ENCODE peak calls at places on chromosomes 12 and 14, in six cellular contexts. L is adrenal gland, R is esophagus muscularis mucosa, J is esophagus squamous epithelium, V is ovary, M is GM12878. Y is an unnamed sample.
A peak's percentile ranks its signal among the peaks of the same experiment; 100 is the strongest.

GRCh38 chr12:15152456-15152855 is 68.8 kb downstream of the RERG start:
- DNase-seq in L (no peak), R (no peak), J (no peak), V (no peak), M (no peak), Y (peak; percentile 14)

GRCh38 chr14:72970824-72971434 is 44.7 kb downstream of the DCAF4 start:
- DNase-seq in L (no peak), J (no peak), R (no peak), V (no peak), M (no peak), Y (no peak)

GRCh38 chr12:26274441-26275312 is 79.3 kb downstream of the SSPN start:
- DNase-seq in L (peak; percentile 94), M (peak; percentile 94), J (peak; percentile 49), V (peak; percentile 83), R (peak; percentile 96), Y (peak; percentile 76)

GRCh38 chr14:103185051-103186027 is 62.1 kb downstream of the TNFAIP2 start:
- DNase-seq in M (no peak), R (no peak), J (no peak), V (no peak), L (no peak), Y (no peak)

GRCh38 chr14:57293851-57294837 is 25.4 kb downstream of the AP5M1 start:
- DNase-seq in R (no peak), V (no peak), J (no peak), L (no peak), M (no peak), Y (no peak)

GRCh38 chr12:94677778-94678177 is 27.4 kb upstream of the TMCC3 start:
- DNase-seq in L (no peak), R (no peak), V (no peak), J (no peak), M (no peak), Y (no peak)

GRCh38 chr12:1922985-1923384 is 4.5 kb upstream of the CACNA2D4 start:
- DNase-seq in J (no peak), R (no peak), V (no peak), M (no peak), L (peak; percentile 5), Y (no peak)

GRCh38 chr14:24566318-24566717 is 9.7 kb downstream of the CTSG start:
- DNase-seq in J (no peak), L (no peak), R (no peak), M (no peak), V (no peak), Y (no peak)

GRCh38 chr14:87368751-87369150 is 624.2 kb downstream of the GALC start:
- DNase-seq in J (no peak), L (no peak), V (no peak), R (no peak), M (no peak), Y (no peak)

GRCh38 chr12:107929436-107929835 is 154.9 kb downstream of the ASCL4 start:
- DNase-seq in R (peak; percentile 80), M (no peak), V (no peak), J (no peak), L (peak; percentile 48), Y (no peak)

GRCh38 chr14:29518335-29518734 is 409.3 kb downstream of the PRKD1 start:
- DNase-seq in V (no peak), L (no peak), R (no peak), J (no peak), M (no peak), Y (no peak)

GRCh38 chr12:130719263-130719892 is 3.3 kb upstream of the RIMBP2 start:
- DNase-seq in L (no peak), M (no peak), V (no peak), R (no peak), J (no peak), Y (no peak)

GRCh38 chr12:54352022-54352531 is 12.2 kb downstream of the GPR84 start:
- DNase-seq in V (peak; percentile 91), J (no peak), M (no peak), R (no peak), L (peak; percentile 72), Y (peak; percentile 58)

GRCh38 chr14:95477411-95478089 is 38.9 kb downstream of the SYNE3 start:
- DNase-seq in R (no peak), M (no peak), V (no peak), L (no peak), J (no peak), Y (no peak)

GRCh38 chr12:47824198-47824597 is 4.5 kb upstream of the HDAC7 start:
- DNase-seq in R (no peak), M (no peak), J (no peak), L (no peak), V (no peak), Y (no peak)

GRCh38 chr12:61513972-61514371 is 746.2 kb upstream of the USP15 start:
- DNase-seq in M (no peak), R (no peak), V (no peak), J (no peak), L (no peak), Y (no peak)

GRCh38 chr12:130873106-130873795 is 1.4 kb downstream of the RAN start:
- DNase-seq in L (no peak), V (no peak), R (no peak), J (no peak), M (no peak), Y (no peak)

GRCh38 chr12:95117178-95117599 is 43.8 kb upstream of the NR2C1 start:
- DNase-seq in L (peak; percentile 72), M (peak; percentile 38), R (no peak), J (no peak), V (peak; percentile 83), Y (peak; percentile 32)

GRCh38 chr12:56021882-56022497 is 1.1 kb downstream of the IKZF4 start:
- DNase-seq in L (no peak), M (no peak), J (no peak), R (no peak), V (no peak), Y (no peak)

GRCh38 chr12:56017181-56017580 is 3.7 kb upstream of the IKZF4 start:
- DNase-seq in V (no peak), R (no peak), L (no peak), M (no peak), J (no peak), Y (no peak)

DNA sequence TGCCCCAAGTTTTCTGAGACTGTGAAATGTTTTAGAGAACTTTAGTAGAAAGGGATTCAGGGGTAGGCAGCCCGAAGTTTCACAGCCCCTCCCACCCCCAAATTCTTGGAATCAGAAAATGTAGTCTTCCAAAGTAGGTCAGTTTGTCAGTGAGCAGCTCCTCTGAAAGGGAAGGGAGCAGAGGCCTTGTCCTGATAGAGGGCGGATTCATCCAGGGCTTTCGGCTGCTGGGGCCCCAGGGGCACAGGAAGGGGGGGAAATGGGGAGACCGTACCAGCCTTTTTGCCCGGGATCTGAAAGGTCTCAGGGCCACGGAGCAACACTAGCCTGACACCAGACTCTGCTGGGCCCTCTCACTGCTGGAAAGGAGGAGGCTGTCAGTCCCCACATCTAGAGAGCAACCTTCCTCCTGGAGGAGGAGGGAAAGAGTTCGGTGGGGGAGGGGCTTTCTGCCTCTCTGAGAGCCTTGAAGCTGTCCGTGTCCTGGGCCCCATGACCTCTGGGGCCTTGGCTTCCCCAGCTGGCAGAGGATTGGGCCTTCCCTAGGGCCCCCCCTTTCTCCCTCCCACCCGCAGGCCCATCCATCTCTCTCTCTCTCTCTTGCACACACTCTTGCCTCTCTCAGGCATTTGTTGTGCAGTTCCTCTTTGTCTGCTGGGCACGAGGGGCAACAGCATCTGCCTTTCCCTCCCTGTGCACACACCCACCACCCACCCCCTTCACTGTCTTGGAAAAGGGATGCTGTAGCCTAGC is at the start of gene IKZF4:
- DNase-seq in R (no peak), M (no peak), J (no peak), V (peak; percentile 93), L (peak; percentile 91), Y (no peak)
- TF ChIP-seq POLR2A in R (no peak), M (no peak), J (no peak), V (no peak), L (peak; percentile 41), Y (no peak)

GRCh38 chr14:101588286-101588975 is 27.1 kb downstream of the DIO3 start:
- DNase-seq in M (no peak), J (no peak), V (no peak), R (no peak), L (no peak), Y (no peak)

GRCh38 chr14:101590062-101590461 is 28.8 kb downstream of the DIO3 start:
- DNase-seq in R (no peak), L (no peak), J (no peak), V (no peak), M (no peak), Y (no peak)

GRCh38 chr14:101589486-101590015 is 28.3 kb downstream of the DIO3 start:
- DNase-seq in J (no peak), L (no peak), R (no peak), M (no peak), V (no peak), Y (no peak)

GRCh38 chr14:101587403-101587998 is 26.2 kb downstream of the DIO3 start:
- DNase-seq in R (no peak), L (no peak), V (no peak), J (no peak), M (no peak), Y (no peak)

GRCh38 chr14:101588990-101589389 is 27.7 kb downstream of the DIO3 start:
- DNase-seq in V (no peak), J (no peak), L (no peak), M (no peak), R (no peak), Y (no peak)
- H3K4me1 ChIP-seq in V (peaks cover 3% of the 10 kb centered on the region), J (no peaks in the 10 kb centered on the region), L (no peaks in the 10 kb centered on the region), M (no peaks in the 10 kb centered on the region), R (no peaks in the 10 kb centered on the region), Y (no peaks in the 10 kb centered on the region)

DNA sequence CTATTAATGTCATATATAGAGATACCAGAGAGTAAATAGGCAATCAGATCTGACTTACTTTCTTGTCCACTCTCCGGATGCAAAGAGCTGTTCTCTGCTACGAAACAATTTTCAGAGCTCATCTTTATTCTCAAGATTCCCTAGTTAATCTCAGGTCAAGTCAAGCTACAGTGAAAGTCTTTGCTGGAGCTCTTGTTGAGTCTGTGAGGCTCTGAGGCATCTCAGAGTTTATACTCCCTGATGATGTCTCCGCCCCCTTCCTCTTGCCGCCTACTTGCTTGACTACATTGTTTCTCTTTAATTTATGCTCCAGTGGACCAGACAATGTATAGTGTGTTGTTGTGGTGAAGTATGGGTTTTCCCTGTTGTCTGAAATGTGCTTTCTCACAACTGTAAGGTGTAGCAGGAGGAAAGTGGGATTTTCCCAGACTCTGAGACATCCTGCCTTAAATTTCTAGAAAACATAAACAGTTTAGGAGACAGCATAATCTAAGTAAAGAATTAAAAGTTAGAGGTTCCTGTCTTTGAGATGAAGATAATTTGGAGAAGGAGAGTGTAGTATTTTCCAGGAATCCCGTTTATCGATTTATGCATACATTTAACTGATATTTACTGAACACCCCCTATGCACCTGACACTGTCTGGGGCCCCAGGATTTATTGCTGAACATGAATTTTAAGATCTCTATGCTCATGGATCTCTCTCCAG is at the start of gene CD69:
- DNase-seq in M (peak; percentile 95), V (no peak), J (no peak), R (no peak), L (no peak), Y (no peak)
- TF ChIP-seq POLR2A in M (peak; percentile 94), V (no peak), J (peak; percentile 28), R (no peak), L (no peak), Y (no peak)

DNA sequence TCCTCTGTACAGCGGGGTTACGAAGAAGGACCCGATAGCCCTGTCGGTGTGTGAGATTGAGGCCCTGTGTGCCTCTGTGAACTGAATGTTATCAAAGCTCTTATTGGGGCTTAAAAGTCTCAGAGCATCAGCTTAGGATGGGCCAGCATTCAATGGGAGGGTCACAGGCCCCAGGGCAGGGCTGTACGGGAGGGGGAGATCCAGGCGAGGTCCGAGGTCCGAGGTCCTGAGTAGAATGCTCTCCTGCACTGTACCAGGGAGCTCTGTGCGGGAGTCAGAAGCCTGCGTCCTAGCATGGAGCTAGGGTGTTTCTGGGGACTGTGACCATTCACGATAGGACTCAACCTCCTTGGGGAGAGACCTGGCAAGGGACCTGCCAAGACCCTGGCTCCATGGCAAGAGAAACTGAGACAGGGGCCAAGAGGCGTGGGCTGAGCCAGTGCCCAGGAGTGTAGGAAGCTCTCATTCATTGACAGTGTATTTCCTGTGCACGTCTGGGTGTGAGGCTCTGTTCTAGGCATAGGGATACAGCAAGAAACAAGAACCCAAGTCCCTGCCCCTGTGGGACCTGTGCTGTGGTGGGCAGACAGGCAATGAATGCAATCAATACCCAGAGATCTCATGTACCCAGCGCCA is 12.0 kb upstream of the FAM181A start:
- DNase-seq in R (no peak), J (no peak), V (no peak), M (no peak), L (no peak), Y (no peak)
- H3K4me1 ChIP-seq in R (no peaks in the 10 kb centered on the region), J (peaks cover 6% of the 10 kb centered on the region), V (no peaks in the 10 kb centered on the region), M (no peaks in the 10 kb centered on the region), L (no peaks in the 10 kb centered on the region), Y (no peaks in the 10 kb centered on the region)